ENCODE peak calls at places on chromosome 5, in nine cellular contexts. B is neural progenitor cell, R is IMR-90, T is OCI-LY7, F is MG63, A is hepatocyte, H is sigmoid colon, Y is Karpas-422, J is AG04450. C is an unnamed sample.

GRCh38 chr5:3080366-3080765 is 328.9 kb upstream of the IRX2 start:
- DNase-seq in B (no peak), R (no peak), T (no peak), F (no peak), A (no peak), H (no peak), Y (no peak), J (no peak), C (no peak)

GRCh38 chr5:168167338-168167737 is 124.1 kb upstream of the WWC1 start:
- DNase-seq in B (no peak), R (no peak), T (no peak), F (no peak), A (no peak), H (no peak), Y (no peak), J (no peak), C (no peak)

GRCh38 chr5:38404236-38404635 is 145.9 kb downstream of the EGFLAM start:
- DNase-seq in B (no peak), R (no peak), T (no peak), F (no peak), A (no peak), H (no peak), Y (no peak), J (no peak), C (no peak)

GRCh38 chr5:68441309-68441708 is 225.8 kb downstream of the PIK3R1 start:
- DNase-seq in B (no peak), R (no peak), T (no peak), F (no peak), A (no peak), H (no peak), Y (no peak), J (no peak), C (no peak)

GRCh38 chr5:142235050-142235797 is 89.6 kb downstream of the SPRY4 start:
- DNase-seq in B (peak; percentile 93), R (no peak), T (no peak), F (no peak), A (no peak), H (no peak), Y (no peak), J (no peak), C (no peak)

GRCh38 chr5:93578179-93578812 is 2.7 kb downstream of the NR2F1-AS1 start:
- DNase-seq in B (peak; percentile 72), R (peak; percentile 74), T (no peak), F (no peak), A (no peak), H (no peak), Y (no peak), J (no peak), C (no peak)

GRCh38 chr5:6899215-6899614 is 186.0 kb downstream of the TENT4A start:
- DNase-seq in B (no peak), R (no peak), T (no peak), F (peak; percentile 79), A (no peak), H (peak; percentile 91), Y (no peak), J (no peak), C (no peak)

GRCh38 chr5:91288117-91288516 is 95.0 kb downstream of the ARRDC3 start:
- DNase-seq in B (no peak), R (peak; percentile 90), T (no peak), F (no peak), A (peak; percentile 36), H (no peak), Y (no peak), J (peak; percentile 48), C (no peak)

GRCh38 chr5:1745190-1745805 is 54.3 kb downstream of the MRPL36 start:
- DNase-seq in B (no peak), R (no peak), T (no peak), F (no peak), A (no peak), H (peak; percentile 56), Y (no peak), J (no peak), C (no peak)

GRCh38 chr5:2696156-2696807 is 55.2 kb downstream of the IRX2 start:
- DNase-seq in B (no peak), R (no peak), T (no peak), F (no peak), A (no peak), H (peak; percentile 50), Y (no peak), J (no peak), C (no peak)

GRCh38 chr5:175494271-175495183 is 16.2 kb downstream of the SFXN1 start:
- DNase-seq in B (no peak), R (no peak), T (no peak), F (no peak), A (no peak), H (no peak), Y (no peak), J (no peak), C (no peak)

DNA sequence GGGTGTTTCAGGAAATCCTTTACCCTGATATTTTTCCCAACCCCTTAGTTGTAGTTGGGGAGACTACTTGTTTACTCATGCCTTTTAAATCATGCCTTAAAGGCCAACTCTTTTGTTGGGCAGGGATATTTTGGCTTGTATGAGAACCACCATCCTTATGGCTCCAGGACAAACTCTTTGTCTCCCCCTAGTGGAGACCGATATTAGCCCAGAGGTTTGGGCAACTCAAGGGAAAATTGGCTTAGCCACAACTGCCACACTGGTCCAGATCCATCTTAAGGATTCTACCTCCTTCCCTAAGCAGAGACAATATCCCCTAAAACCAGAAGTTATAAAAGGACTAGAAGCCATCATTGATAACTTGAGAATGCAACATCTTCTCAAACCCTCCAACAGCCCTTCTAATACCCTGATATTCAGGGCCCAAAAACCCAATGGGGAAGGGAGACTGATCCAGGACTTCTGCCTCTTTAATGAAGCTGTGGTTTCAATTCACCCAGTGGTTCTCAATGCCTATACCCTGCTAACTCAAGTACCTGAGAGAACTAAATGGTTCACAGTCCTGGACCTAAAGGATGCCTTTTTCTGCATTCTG is 100.9 kb upstream of the HCN1 start:
- DNase-seq in B (peak; percentile 9), R (no peak), T (peak; percentile 21), F (no peak), A (no peak), H (no peak), Y (peak; percentile 78), J (no peak), C (no peak)
- H3K9me3 ChIP-seq in B (no peaks in the 10 kb centered on the region), R (peaks cover 35% of the 10 kb centered on the region), T (no peaks in the 10 kb centered on the region), F (peaks cover 4% of the 10 kb centered on the region), A (no peaks in the 10 kb centered on the region), H (no peaks in the 10 kb centered on the region), Y (peaks cover 4% of the 10 kb centered on the region), J (peaks cover 32% of the 10 kb centered on the region), C (no peaks in the 10 kb centered on the region)

DNA sequence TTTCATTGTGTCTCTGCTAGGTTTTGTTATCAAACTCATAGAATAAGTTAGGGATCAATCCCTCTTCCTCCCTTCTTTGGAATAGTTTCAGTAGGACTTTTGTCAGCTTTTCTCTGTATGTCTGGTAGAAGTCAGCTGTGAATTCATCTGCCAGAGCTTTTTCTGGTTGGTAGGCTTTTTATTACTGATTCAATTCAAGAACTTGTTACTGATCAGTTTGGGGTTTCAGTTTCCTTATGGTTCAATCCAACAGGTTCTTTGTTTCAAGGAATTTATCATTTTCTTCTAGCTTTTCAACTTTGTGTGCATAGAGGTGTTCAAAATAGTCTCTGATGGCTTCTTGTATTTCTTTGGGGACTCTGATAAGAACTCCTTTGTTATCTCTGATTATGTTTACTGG is 221.7 kb downstream of the FGF10 start:
- DNase-seq in B (no peak), R (no peak), T (no peak), F (no peak), A (no peak), H (no peak), Y (no peak), J (no peak), C (no peak)
- H3K9me3 ChIP-seq in B (peaks cover 5% of the 10 kb centered on the region), R (peaks cover 3% of the 10 kb centered on the region), T (no peaks in the 10 kb centered on the region), F (peaks cover 27% of the 10 kb centered on the region), A (no peaks in the 10 kb centered on the region), H (no peaks in the 10 kb centered on the region), Y (no peaks in the 10 kb centered on the region), J (peaks cover 19% of the 10 kb centered on the region), C (no peaks in the 10 kb centered on the region)

GRCh38 chr5:40006260-40006659 is 581.5 kb upstream of the DAB2 start:
- DNase-seq in B (no peak), R (no peak), T (no peak), F (no peak), A (no peak), H (no peak), Y (no peak), J (no peak), C (no peak)
- H3K9me3 ChIP-seq in B (no peaks in the 10 kb centered on the region), R (no peaks in the 10 kb centered on the region), T (no peaks in the 10 kb centered on the region), F (peaks cover 8% of the 10 kb centered on the region), A (no peaks in the 10 kb centered on the region), H (peaks cover 1% of the 10 kb centered on the region), Y (no peaks in the 10 kb centered on the region), J (no peaks in the 10 kb centered on the region), C (no peaks in the 10 kb centered on the region)

DNA sequence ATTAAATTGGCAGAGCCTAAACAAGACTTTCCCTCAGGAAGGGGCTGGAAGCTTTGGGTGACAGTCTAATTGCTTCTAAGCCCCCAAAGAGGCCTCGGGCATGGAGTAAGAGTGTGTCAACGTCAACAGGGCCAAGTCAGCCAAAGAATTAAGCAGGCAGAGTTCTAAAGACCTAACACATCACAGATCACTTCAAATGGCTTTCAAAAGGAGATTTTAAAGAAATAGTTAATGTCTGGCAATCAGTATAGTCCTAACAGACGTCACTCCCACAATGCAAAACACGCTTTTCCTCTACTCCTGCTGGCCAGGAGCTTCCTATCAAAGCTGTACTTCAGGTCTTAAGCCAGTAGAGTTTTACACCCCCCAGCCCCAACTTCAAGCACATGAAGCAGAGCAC is 234.5 kb downstream of the EFNA5 start:
- DNase-seq in B (no peak), R (no peak), T (no peak), F (no peak), A (no peak), H (no peak), Y (no peak), J (no peak), C (no peak)
- H3K9me3 ChIP-seq in B (peaks cover 3% of the 10 kb centered on the region), R (peaks cover 4% of the 10 kb centered on the region), T (no peaks in the 10 kb centered on the region), F (no peaks in the 10 kb centered on the region), A (no peaks in the 10 kb centered on the region), H (peaks cover 1% of the 10 kb centered on the region), Y (no peaks in the 10 kb centered on the region), J (peaks cover 2% of the 10 kb centered on the region), C (no peaks in the 10 kb centered on the region)

DNA sequence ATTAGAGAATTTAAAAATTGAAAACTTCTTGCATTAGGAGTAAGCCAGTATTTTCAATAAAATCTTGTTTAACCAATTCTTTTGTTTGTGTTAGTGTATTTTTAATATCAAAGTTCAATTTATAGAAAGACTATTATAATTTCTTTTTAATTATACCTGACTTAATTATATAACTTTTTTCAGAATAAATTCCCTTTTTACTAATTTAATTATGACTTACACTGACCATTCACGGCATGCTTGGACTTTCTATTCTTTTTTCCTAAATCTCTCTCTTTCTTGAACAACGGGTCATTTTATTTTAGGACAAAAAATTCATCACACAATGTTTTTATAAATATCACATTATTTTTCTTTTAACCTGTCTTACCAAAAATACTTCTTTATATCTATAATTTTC is 555.3 kb upstream of the PTGER4 start:
- DNase-seq in B (peak; percentile 38), R (no peak), T (peak; percentile 50), F (no peak), A (no peak), H (no peak), Y (peak; percentile 53), J (no peak), C (no peak)
- H3K9me3 ChIP-seq in B (peaks cover 11% of the 10 kb centered on the region), R (peaks cover 11% of the 10 kb centered on the region), T (peaks cover 4% of the 10 kb centered on the region), F (peaks cover 35% of the 10 kb centered on the region), A (no peaks in the 10 kb centered on the region), H (peaks cover 5% of the 10 kb centered on the region), Y (no peaks in the 10 kb centered on the region), J (peaks cover 13% of the 10 kb centered on the region), C (no peaks in the 10 kb centered on the region)

C was measured in T-helper 17 cell.